ENCODE peak calls at places on chromosomes 7 and 10, in nine cellular contexts. W is heart right ventricle; R is germinal center; K is NCI-H2081; E is endothelial cell; L is cortex of kidney; A is NCI-H1105; B is activated CD4-positive, alpha-beta T cell treated with anti-CD3 and anti-CD28 coated beads, Interleukin-2, amount 50 U/mL, for 48 hours; C is A549. Z is an unnamed sample.

GRCh38 chr7:106416430-106416829 is 131.6 kb upstream of the NAMPT start:
- DNase-seq in W (no peak), R (no peak), K (no peak), E (no peak), L (no peak), A (no peak), B (no peak), C (no peak), Z (no peak)

GRCh38 chr7:20229652-20230500 is 12.7 kb upstream of the MACC1 start:
- DNase-seq in W (no peak), R (no peak), K (no peak), E (no peak), L (no peak), A (no peak), B (no peak), C (no peak), Z (no peak)

GRCh38 chr7:51649-52048 is 140.7 kb upstream of the FAM20C start:
- DNase-seq in W (no peak), R (no peak), K (no peak), E (no peak), L (no peak), A (no peak), B (no peak), C (no peak), Z (no peak)

GRCh38 chr7:54215424-54215823 is 326.8 kb upstream of the VSTM2A start:
- DNase-seq in W (no peak), R (no peak), K (no peak), E (no peak), L (no peak), A (no peak), B (no peak), C (no peak), Z (no peak)

GRCh38 chr10:12469345-12469744 is 120.0 kb downstream of the CAMK1D start:
- DNase-seq in W (no peak), R (no peak), K (no peak), E (no peak), L (no peak), A (no peak), B (no peak), C (peak; percentile 63), Z (no peak)

GRCh38 chr7:139603896-139604295 is 80.4 kb downstream of the CLEC2L start:
- DNase-seq in W (peak; percentile 41), R (no peak), K (no peak), E (no peak), L (no peak), A (no peak), B (no peak), C (no peak), Z (no peak)

GRCh38 chr7:39621784-39622411 is 1.5 kb upstream of the RALA start:
- DNase-seq in W (no peak), R (peak; percentile 17), K (no peak), E (no peak), L (no peak), A (no peak), B (no peak), C (no peak), Z (no peak)

GRCh38 chr10:85643839-85644525 is 722.6 kb downstream of the GRID1 start:
- DNase-seq in W (no peak), R (no peak), K (no peak), E (no peak), L (no peak), A (no peak), B (no peak), C (peak; percentile 39), Z (no peak)

GRCh38 chr10:106765355-106765754 is 399.2 kb downstream of the SORCS1 start:
- DNase-seq in W (no peak), R (no peak), K (no peak), E (no peak), L (no peak), A (no peak), B (no peak), C (no peak), Z (no peak)

GRCh38 chr10:132974249-132974796 is 32.0 kb upstream of the CFAP46 start:
- DNase-seq in W (no peak), R (no peak), K (no peak), E (no peak), L (no peak), A (peak; percentile 58), B (no peak), C (no peak), Z (no peak)

GRCh38 chr7:2966466-2967078 is 77.1 kb downstream of the CARD11 start:
- DNase-seq in W (no peak), R (no peak), K (no peak), E (no peak), L (no peak), A (no peak), B (no peak), C (no peak), Z (no peak)

GRCh38 chr10:6275022-6275997 is 72.6 kb downstream of the PFKFB3 start:
- DNase-seq in W (peak; percentile 84), R (peak; percentile 78), K (no peak), E (no peak), L (no peak), A (no peak), B (peak; percentile 91), C (peak; percentile 96), Z (peak; percentile 87)

GRCh38 chr10:128867119-128867518 is 599.9 kb upstream of the MGMT start:
- DNase-seq in W (no peak), R (no peak), K (no peak), E (no peak), L (no peak), A (no peak), B (no peak), C (no peak), Z (no peak)

GRCh38 chr7:93011351-93012294 is 106.2 kb downstream of the SAMD9 start:
- DNase-seq in W (no peak), R (no peak), K (no peak), E (no peak), L (no peak), A (no peak), B (no peak), C (no peak), Z (no peak)

GRCh38 chr7:108079291-108080057 is 50.7 kb downstream of the LAMB4 start:
- DNase-seq in W (no peak), R (no peak), K (no peak), E (no peak), L (no peak), A (no peak), B (no peak), C (no peak), Z (no peak)

GRCh38 chr10:1206601-1207000 is 150.4 kb downstream of the WDR37 start:
- DNase-seq in W (no peak), R (no peak), K (no peak), E (no peak), L (no peak), A (no peak), B (no peak), C (no peak), Z (no peak)

GRCh38 chr7:137335814-137336213 is 7.7 kb downstream of the PTN start:
- DNase-seq in W (no peak), R (no peak), K (no peak), E (no peak), L (no peak), A (no peak), B (no peak), C (no peak), Z (no peak)

GRCh38 chr10:60572511-60573194 is 183.0 kb upstream of the ANK3 start:
- DNase-seq in W (peak; percentile 23), R (no peak), K (peak; percentile 61), E (peak; percentile 22), L (no peak), A (peak; percentile 11), B (peak; percentile 41), C (no peak), Z (peak; percentile 8)

GRCh38 chr7:40219917-40220316 is 85.1 kb downstream of the SUGCT start:
- DNase-seq in W (no peak), R (no peak), K (no peak), E (no peak), L (no peak), A (no peak), B (no peak), C (no peak), Z (no peak)

GRCh38 chr10:49552277-49552676 is 13.4 kb upstream of the ERCC6 start:
- DNase-seq in W (no peak), R (no peak), K (no peak), E (no peak), L (no peak), A (no peak), B (no peak), C (no peak), Z (no peak)

GRCh38 chr7:102146989-102147388 is 139.7 kb upstream of the SH2B2 start:
- DNase-seq in W (peak; percentile 60), R (no peak), K (no peak), E (no peak), L (no peak), A (no peak), B (no peak), C (no peak), Z (no peak)

GRCh38 chr7:55887786-55888185 is 530 bp downstream of the ZNF713 start:
- DNase-seq in W (no peak), R (peak; percentile 21), K (no peak), E (no peak), L (no peak), A (peak; percentile 37), B (no peak), C (no peak), Z (no peak)

GRCh38 chr10:62258926-62259325 is 9.7 kb downstream of the RTKN2 start:
- DNase-seq in W (no peak), R (no peak), K (no peak), E (no peak), L (no peak), A (no peak), B (no peak), C (no peak), Z (no peak)

GRCh38 chr7:48992816-48993215 is 68.5 kb downstream of the CDC14C start:
- DNase-seq in W (no peak), R (no peak), K (no peak), E (no peak), L (no peak), A (no peak), B (no peak), C (no peak), Z (no peak)

GRCh38 chr7:112481833-112482669 is 1.3 kb downstream of the LSMEM1 start:
- DNase-seq in W (no peak), R (no peak), K (no peak), E (no peak), L (no peak), A (no peak), B (no peak), C (peak; percentile 39), Z (no peak)

GRCh38 chr10:118752401-118752800 is 2.4 kb downstream of the CACUL1 start:
- DNase-seq in W (no peak), R (no peak), K (no peak), E (no peak), L (no peak), A (no peak), B (no peak), C (no peak), Z (no peak)

GRCh38 chr10:74967850-74968620 is 141.6 kb downstream of the KAT6B start:
- DNase-seq in W (no peak), R (no peak), K (peak; percentile 77), E (no peak), L (no peak), A (peak; percentile 55), B (no peak), C (no peak), Z (no peak)

GRCh38 chr10:117431160-117431559 is 55.9 kb upstream of the PDZD8 start:
- DNase-seq in W (no peak), R (no peak), K (no peak), E (no peak), L (no peak), A (no peak), B (no peak), C (peak; percentile 21), Z (no peak)